ENCODE peak calls at places on chromosomes 6 and 20, in four cellular contexts. R, O, W and M are unnamed samples.

GRCh38 chr6:79671605-79672266 is 40.6 kb downstream of the SH3BGRL2 start:
- DNase-seq in R (peak), O (peak), W (no peak), M (no peak)

GRCh38 chr6:84623956-84624680 is 140.3 kb downstream of the TBX18 start:
- DNase-seq in R (peak), O (no peak), W (peak), M (peak)

GRCh38 chr6:114140416-114140815 is 169.5 kb upstream of the HDAC2 start:
- DNase-seq in R (no peak), O (no peak), W (no peak), M (no peak)

GRCh38 chr6:38499697-38500096 is 140.0 kb downstream of the BTBD9 start:
- DNase-seq in R (no peak), O (no peak), W (no peak), M (no peak)

GRCh38 chr6:17574871-17575560 is 25.1 kb upstream of the FAM8A1 start:
- DNase-seq in R (peak), O (no peak), W (peak), M (peak)

GRCh38 chr6:132483779-132484679 is 28.9 kb downstream of the STX7 start:
- DNase-seq in R (peak), O (peak), W (peak), M (no peak)

GRCh38 chr6:47714802-47715201 is 16.4 kb downstream of the ADGRF4 start:
- DNase-seq in R (no peak), O (no peak), W (no peak), M (no peak)

GRCh38 chr20:57483287-57484050 is 41.5 kb downstream of the CTCFL start:
- DNase-seq in R (no peak), O (no peak), W (no peak), M (no peak)

GRCh38 chr20:57457243-57457761 is 66.1 kb downstream of the RBM38 start:
- DNase-seq in R (no peak), O (no peak), W (no peak), M (no peak)

GRCh38 chr6:85470023-85470410 is 20.1 kb downstream of the NT5E start:
- DNase-seq in R (no peak), O (no peak), W (peak), M (no peak)

GRCh38 chr6:79801362-79801761 is 146.0 kb downstream of the ELOVL4 start:
- DNase-seq in R (no peak), O (no peak), W (no peak), M (no peak)

GRCh38 chr6:128494440-128494839 is 26.0 kb downstream of the PTPRK start:
- DNase-seq in R (peak), O (no peak), W (no peak), M (no peak)

GRCh38 chr20:7392551-7392950 is 547.7 kb downstream of the HAO1 start:
- DNase-seq in R (peak), O (no peak), W (peak), M (no peak)

GRCh38 chr6:53048431-53049195 is 16.6 kb upstream of the FBXO9 start:
- DNase-seq in R (peak), O (no peak), W (peak), M (peak)

GRCh38 chr6:22717906-22718305 is 148.5 kb downstream of the HDGFL1 start:
- DNase-seq in R (no peak), O (peak), W (no peak), M (no peak)

GRCh38 chr6:129644567-129645015 is 65.4 kb downstream of the ARHGAP18 start:
- DNase-seq in R (peak), O (no peak), W (peak), M (peak)

GRCh38 chr20:4951299-4951698 is 50.0 kb downstream of the SLC23A2 start:
- DNase-seq in R (peak), O (no peak), W (peak), M (no peak)

GRCh38 chr6:156953478-156954146 is 176.4 kb downstream of the ARID1B start:
- DNase-seq in R (peak), O (no peak), W (peak), M (peak)

GRCh38 chr6:46010771-46011170 is 4.9 kb downstream of the CLIC5 start:
- DNase-seq in R (no peak), O (no peak), W (no peak), M (no peak)

GRCh38 chr6:20404641-20405032 is 3.0 kb downstream of the E2F3 start:
- DNase-seq in R (peak), O (peak), W (peak), M (no peak)

GRCh38 chr20:3164763-3165410 is 5.2 kb upstream of the FASTKD5 start:
- DNase-seq in R (no peak), O (no peak), W (no peak), M (no peak)

GRCh38 chr6:30814137-30815084 is 69.9 kb upstream of the DDR1 start:
- DNase-seq in R (peak), O (no peak), W (peak), M (no peak)

GRCh38 chr6:151482290-151482689 is 11.5 kb upstream of the CCDC170 start:
- DNase-seq in R (peak), O (no peak), W (peak), M (peak)

GRCh38 chr20:47315339-47315662 is 41.2 kb downstream of the ZMYND8 start:
- DNase-seq in R (peak), O (no peak), W (peak), M (no peak)

GRCh38 chr6:26032387-26033131 is 54.7 kb upstream of the HFE start:
- DNase-seq in R (peak), O (no peak), W (peak), M (no peak)

GRCh38 chr6:12992770-12993169 is 276.2 kb downstream of the PHACTR1 start:
- DNase-seq in R (no peak), O (peak), W (no peak), M (no peak)

GRCh38 chr20:32451682-32452461 is 93.7 kb downstream of the ASXL1 start:
- DNase-seq in R (no peak), O (no peak), W (no peak), M (no peak)

GRCh38 chr6:111725446-111726112 is 119.9 kb upstream of the TRAF3IP2 start:
- DNase-seq in R (peak), O (no peak), W (peak), M (no peak)

GRCh38 chr6:149897015-149897697 is 757 bp downstream of the RAET1E start:
- DNase-seq in R (peak), O (peak), W (peak), M (peak)

GRCh38 chr6:143078468-143079324 is 18.0 kb downstream of the AIG1 start:
- DNase-seq in R (no peak), O (no peak), W (no peak), M (no peak)

GRCh38 chr20:23121766-23122095 is 35.6 kb upstream of the CD93 start:
- DNase-seq in R (no peak), O (no peak), W (no peak), M (no peak)

GRCh38 chr20:31670371-31671228 is 32.9 kb downstream of the COX4I2 start:
- DNase-seq in R (no peak), O (peak), W (no peak), M (no peak)

GRCh38 chr6:98946266-98946817 is 1.4 kb downstream of the FBXL4 start:
- DNase-seq in R (no peak), O (no peak), W (no peak), M (no peak)
- H3K4me3 ChIP-seq in R (peak), O (no peak), W (peak), M (peak)

GRCh38 chr6:57174511-57174907 is 2.4 kb downstream of the BAG2 start:
- DNase-seq in R (no peak), O (no peak), W (no peak), M (no peak)
- H3K4me3 ChIP-seq in R (peak), O (no peak), W (peak), M (peak)

DNA sequence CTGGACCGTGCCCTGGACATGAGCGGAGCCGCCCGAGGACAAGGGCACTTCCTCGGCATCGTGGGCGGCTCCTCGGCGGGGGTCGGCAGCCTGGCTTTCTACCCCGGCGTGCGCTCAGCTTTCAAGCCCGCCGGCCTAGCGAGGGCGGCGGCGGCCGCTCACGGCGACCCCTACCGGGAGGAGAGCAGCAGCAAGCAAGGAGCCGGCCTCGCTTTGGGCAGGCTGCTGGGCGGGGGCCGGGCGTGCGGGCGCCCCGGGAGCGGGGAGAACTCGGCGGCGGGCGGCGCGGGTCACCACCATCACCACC is 6.7 kb downstream of the PRDM13 start:
- DNase-seq in R (peak), O (no peak), W (peak), M (no peak)
- H3K4me3 ChIP-seq in R (no peak), O (peak), W (peak), M (peak)

GRCh38 chr6:89034586-89035251 is 45.8 kb upstream of the PNRC1 start:
- DNase-seq in R (peak), O (no peak), W (peak), M (no peak)
- H3K4me3 ChIP-seq in R (peak), O (no peak), W (peak), M (no peak)

GRCh38 chr6:16540804-16541752 is 220.2 kb downstream of the ATXN1 start:
- DNase-seq in R (peak), O (no peak), W (peak), M (no peak)
- H3K4me3 ChIP-seq in R (no peak), O (no peak), W (no peak), M (no peak)

GRCh38 chr6:170293881-170294755 is 3.2 kb upstream of the DLL1 start:
- DNase-seq in R (no peak), O (no peak), W (no peak), M (no peak)

GRCh38 chr6:170296423-170296745 is 5.5 kb upstream of the DLL1 start:
- DNase-seq in R (no peak), O (no peak), W (no peak), M (no peak)

GRCh38 chr6:170295519-170296422 is 4.9 kb upstream of the DLL1 start:
- DNase-seq in R (no peak), O (no peak), W (no peak), M (no peak)

GRCh38 chr6:170293411-170293844 is 2.5 kb upstream of the DLL1 start:
- DNase-seq in R (no peak), O (no peak), W (no peak), M (no peak)

GRCh38 chr6:170294813-170295518 is 4.1 kb upstream of the DLL1 start:
- DNase-seq in R (no peak), O (no peak), W (no peak), M (no peak)
- H3K4me3 ChIP-seq in R (no peak), O (peak), W (peak), M (peak)

GRCh38 chr6:37049990-37050853 is 44.8 kb downstream of the FGD2 start:
- DNase-seq in R (no peak), O (peak), W (no peak), M (no peak)
- H3K4me3 ChIP-seq in R (no peak), O (no peak), W (no peak), M (no peak)